ENCODE peak calls at places on chromosomes 3 and 15, in five cellular contexts. Z is AG04450, N is psoas muscle, V is body of pancreas, K is ovary. A is an unnamed sample.

GRCh38 chr3:27584874-27585273 is 100.7 kb upstream of the SLC4A7 start:
- DNase-seq in N (no peak), K (no peak), V (no peak), Z (no peak), A (no peak)

GRCh38 chr3:137763594-137763938 is 549 bp upstream of the SOX14 start:
- DNase-seq in N (no peak), Z (no peak), K (no peak), V (no peak), A (no peak)

GRCh38 chr3:52685285-52685704 is 418 bp downstream of the PBRM1 start:
- DNase-seq in Z (no peak), K (peak; percentile 74), N (peak; percentile 90), V (peak; percentile 87), A (no peak)

GRCh38 chr3:49841126-49841525 is 15.2 kb downstream of the TRAIP start:
- DNase-seq in N (no peak), Z (no peak), K (no peak), V (no peak), A (no peak)

GRCh38 chr3:126402666-126403302 is 8.1 kb downstream of the CFAP100 start:
- DNase-seq in N (no peak), V (no peak), Z (no peak), K (no peak), A (no peak)

GRCh38 chr3:28587723-28588122 is 239.1 kb upstream of the AZI2 start:
- DNase-seq in Z (no peak), N (no peak), K (no peak), V (no peak), A (no peak)

GRCh38 chr15:70636540-70637165 is 126.7 kb downstream of the UACA start:
- DNase-seq in K (peak; percentile 28), Z (no peak), N (no peak), V (no peak), A (no peak)

GRCh38 chr3:39809181-39809994 is at the start of gene MYRIP:
- DNase-seq in Z (no peak), V (peak; percentile 90), N (peak; percentile 83), K (peak; percentile 67), A (no peak)

DNA sequence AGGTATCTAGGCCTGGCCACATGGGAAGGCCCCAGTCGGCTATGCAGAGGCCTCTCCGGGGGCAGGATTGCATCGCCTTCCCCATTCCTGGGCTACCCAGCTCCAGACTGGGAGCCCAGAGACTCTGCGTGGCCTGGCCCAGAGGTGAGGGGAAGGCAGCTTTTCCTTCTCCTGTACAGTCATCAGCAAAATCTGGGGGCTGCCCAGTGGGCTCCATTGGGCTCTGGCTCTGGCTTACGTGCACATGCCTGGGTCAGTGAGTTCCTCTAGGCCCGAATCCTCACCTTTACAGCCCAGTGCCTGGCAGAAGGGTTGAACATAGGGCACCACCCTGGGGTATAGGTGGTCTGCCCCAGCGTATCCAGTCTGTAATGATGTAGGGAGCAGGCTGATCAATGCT is 3.9 kb upstream of the ANKRD63 start:
- DNase-seq in K (no peak), V (no peak), Z (no peak), N (no peak), A (no peak)
- H3K27me3 ChIP-seq in K (peaks cover 6% of the 10 kb centered on the region), V (no peaks in the 10 kb centered on the region), Z (peaks cover 53% of the 10 kb centered on the region), N (peaks cover 21% of the 10 kb centered on the region), A (peaks cover 22% of the 10 kb centered on the region)

GRCh38 chr3:173395073-173395411 is 2.5 kb upstream of the NLGN1 start:
- DNase-seq in V (peak; percentile 38), N (no peak), K (no peak), Z (no peak), A (no peak)
- H3K4me3 ChIP-seq in V (peak overlapping the region; percentile 16), N (peak overlapping the region; percentile 73), K (peak overlapping the region; percentile 65), Z (peak overlapping the region; percentile 69), A (peak overlapping the region; percentile 95)

DNA sequence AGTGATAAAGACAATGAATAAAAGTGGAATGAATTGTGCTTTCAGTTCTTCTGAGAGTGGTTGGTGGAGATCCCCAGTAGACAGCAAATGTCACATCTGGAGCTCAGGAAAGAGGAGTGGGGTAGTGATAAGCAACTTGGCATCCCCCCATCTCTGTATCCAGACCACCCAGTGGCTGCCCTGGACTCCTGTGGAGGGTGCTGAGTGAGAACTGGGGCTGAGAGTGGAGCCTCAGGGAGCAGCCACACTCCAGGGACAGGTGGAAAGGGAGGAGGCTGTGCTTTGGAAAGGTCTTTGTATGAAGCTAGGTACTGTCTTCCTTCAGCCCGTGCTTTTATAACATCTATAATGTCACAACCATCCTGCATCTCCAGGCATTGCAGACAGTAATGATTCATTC is 85.6 kb upstream of the RASGRF1 start:
- DNase-seq in N (no peak), Z (no peak), V (no peak), K (no peak), A (no peak)
- H3K27me3 ChIP-seq in N (peaks cover 5% of the 10 kb centered on the region), Z (peaks cover 8% of the 10 kb centered on the region), V (no peaks in the 10 kb centered on the region), K (no peaks in the 10 kb centered on the region), A (peaks cover 2% of the 10 kb centered on the region)

DNA sequence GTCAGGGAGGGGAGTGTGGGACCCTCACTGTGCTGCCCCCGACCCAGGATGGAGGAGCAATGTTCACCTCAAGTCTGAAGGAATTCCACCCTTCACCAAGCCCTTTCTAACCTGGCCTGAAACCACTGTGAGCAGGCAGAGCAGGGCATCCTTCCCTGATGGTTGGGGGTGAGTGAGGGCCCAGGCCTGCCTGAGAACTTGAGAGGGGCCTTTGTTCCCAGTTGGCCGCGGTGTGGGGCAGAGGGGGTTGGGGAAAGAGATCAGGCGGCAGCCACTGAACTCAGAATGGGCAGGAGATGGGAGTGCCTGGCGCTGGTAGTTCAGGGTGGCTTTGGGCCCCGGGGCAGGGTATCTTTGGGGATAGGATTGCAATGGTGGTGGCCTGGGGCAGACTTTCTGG is 103.5 kb upstream of the RPL32 start:
- DNase-seq in K (no peak), Z (no peak), N (no peak), V (no peak), A (no peak)
- H3K4me3 ChIP-seq in K (no peak overlapping the region), Z (no peak overlapping the region), N (no peak overlapping the region), V (no peak overlapping the region), A (no peak overlapping the region)